ENCODE peak calls at places on chromosomes 4 and X, in seven cellular contexts. G is activated CD4-positive, alpha-beta T cell treated with anti-CD3 and anti-CD28 coated beads, Interleukin-2, amount 50 U/mL, for 24 hours; C is fibroblast of the conjunctiva; P is endodermal cell; U is GM23248; J is body of pancreas; T is activated CD4-positive, CD25-positive, alpha-beta regulatory T cell treated with anti-CD3 and anti-CD28 coated beads, Interleukin-2, amount 50 U/mL, for 72 hours. V is an unnamed sample.

GRCh38 chrX:154368630-154369452 is 5.6 kb downstream of the FLNA start:
- DNase-seq in G (peak; percentile 69), C (peak; percentile 93), P (peak; percentile 78), U (peak; percentile 97), J (peak; percentile 76), T (peak; percentile 86), V (peak; percentile 94)

GRCh38 chrX:146055733-146056132 is 238.1 kb downstream of the SLITRK2 start:
- DNase-seq in G (no peak), C (no peak), P (no peak), U (no peak), J (no peak), T (no peak), V (no peak)

GRCh38 chr4:1927675-1928074 is 56.5 kb downstream of the NSD2 start:
- DNase-seq in G (no peak), C (no peak), P (no peak), U (no peak), J (no peak), T (no peak), V (peak; percentile 56)

GRCh38 chr4:143320113-143320512 is 16.6 kb upstream of the GAB1 start:
- DNase-seq in G (no peak), C (no peak), P (no peak), U (no peak), J (no peak), T (no peak), V (no peak)

GRCh38 chrX:71998836-71999509 is 88.3 kb downstream of the NHSL2 start:
- DNase-seq in G (no peak), C (no peak), P (peak; percentile 63), U (peak; percentile 51), J (peak; percentile 27), T (no peak), V (peak; percentile 21)

GRCh38 chrX:1448793-1449580 is 3.7 kb downstream of the ASMTL start:
- DNase-seq in G (no peak), C (no peak), P (peak; percentile 9), U (no peak), J (no peak), T (peak; percentile 25), V (no peak)

GRCh38 chrX:118116308-118117068 is at the start of gene KLHL13:
- DNase-seq in G (no peak), C (no peak), P (peak; percentile 70), U (peak; percentile 40), J (peak; percentile 42), T (no peak), V (peak; percentile 5)

GRCh38 chr4:122099896-122100295 is 52.2 kb upstream of the BLTP1 start:
- DNase-seq in G (no peak), C (no peak), P (no peak), U (peak; percentile 5), J (no peak), T (no peak), V (no peak)

GRCh38 chrX:68999351-68999750 is 165.9 kb downstream of the PJA1 start:
- DNase-seq in G (no peak), C (no peak), P (peak; percentile 27), U (peak; percentile 25), J (no peak), T (no peak), V (no peak)

GRCh38 chrX:46770006-46770816 is 11.3 kb upstream of the SLC9A7 start:
- DNase-seq in G (no peak), C (no peak), P (peak; percentile 13), U (peak; percentile 69), J (no peak), T (no peak), V (peak; percentile 55)

GRCh38 chr4:55765070-55765469 is 54.5 kb upstream of the EXOC1L start:
- DNase-seq in G (no peak), C (no peak), P (no peak), U (no peak), J (no peak), T (no peak), V (no peak)

GRCh38 chr4:148261861-148262260 is 180.4 kb downstream of the NR3C2 start:
- DNase-seq in G (no peak), C (no peak), P (no peak), U (no peak), J (no peak), T (no peak), V (peak; percentile 78)

GRCh38 chr4:92346289-92346688 is 42.5 kb downstream of the GRID2 start:
- DNase-seq in G (no peak), C (no peak), P (no peak), U (no peak), J (no peak), T (no peak), V (no peak)

GRCh38 chr4:100016191-100016590 is 66.1 kb upstream of the H2AZ1 start:
- DNase-seq in G (no peak), C (no peak), P (no peak), U (no peak), J (no peak), T (no peak), V (peak; percentile 88)

GRCh38 chr4:526189-526909 is 27.3 kb downstream of the PIGG start:
- DNase-seq in G (no peak), C (no peak), P (no peak), U (no peak), J (no peak), T (no peak), V (no peak)

GRCh38 chr4:41319553-41319952 is 62.8 kb downstream of the UCHL1 start:
- DNase-seq in G (no peak), C (no peak), P (no peak), U (no peak), J (no peak), T (no peak), V (no peak)